ENCODE peak calls at places on chromosomes 3 and 15, in nine cellular contexts. E is stimulated activated CD4-positive, alpha-beta T cell treated with anti-CD3 and anti-CD28 coated beads, Interleukin-2, amount 100 ng/mL, for 48 hours; G is astrocyte of the spinal cord; D is lower lobe of right lung; Q is NCI-H526 treated with DMSO at 0.1 percent for 48 hours; H is NK-92 treated with Interleukin-12 subunit alpha and Interleukin-12 subunit beta, amount 100 ng/mL, for 24 hours; X is T follicular helper cell; C is stimulated activated naive CD8-positive, alpha-beta T cell treated with anti-CD3 and anti-CD28 coated beads, Interleukin-15, Interleukin-2, amounts not matched to agents 100 U/mL and 50 U/mL, for 24 hours; N is stomach. P is an unnamed sample.

GRCh38 chr3:123692041-123692440 is 107.2 kb upstream of the HACD2 start:
- DNase-seq in E (no peak), G (no peak), D (no peak), Q (no peak), H (no peak), X (no peak), C (no peak), N (no peak), P (no peak)

GRCh38 chr3:163779396-163780344 is 1298.6 kb downstream of the SI start:
- DNase-seq in E (no peak), G (no peak), D (no peak), Q (no peak), H (no peak), X (no peak), C (no peak), N (no peak), P (no peak)

GRCh38 chr15:52717924-52718323 is 38.7 kb upstream of the ATOSA start:
- DNase-seq in E (no peak), G (no peak), D (no peak), Q (no peak), H (no peak), X (no peak), C (no peak), N (no peak), P (no peak)

GRCh38 chr3:142523921-142524566 is 54.5 kb downstream of the ATR start:
- DNase-seq in E (no peak), G (no peak), D (no peak), Q (no peak), H (no peak), X (no peak), C (no peak), N (no peak), P (peak)

GRCh38 chr15:29978411-29979382 is 104.1 kb upstream of the GOLGA8J start:
- DNase-seq in E (no peak), G (peak), D (no peak), Q (no peak), H (no peak), X (no peak), C (no peak), N (no peak), P (no peak)

GRCh38 chr3:44894485-44894884 is 20.1 kb downstream of the TGM4 start:
- DNase-seq in E (no peak), G (no peak), D (no peak), Q (no peak), H (no peak), X (no peak), C (no peak), N (no peak), P (no peak)

GRCh38 chr15:53193149-53193548 is 403.0 kb upstream of the ONECUT1 start:
- DNase-seq in E (no peak), G (peak), D (no peak), Q (no peak), H (no peak), X (no peak), C (no peak), N (no peak), P (no peak)

GRCh38 chr3:3578723-3579122 is 220.5 kb upstream of the LRRN1 start:
- DNase-seq in E (no peak), G (no peak), D (no peak), Q (no peak), H (peak), X (no peak), C (no peak), N (no peak), P (no peak)

GRCh38 chr3:151091685-151092352 is 6.4 kb downstream of the MED12L start:
- DNase-seq in E (no peak), G (peak), D (no peak), Q (peak), H (no peak), X (no peak), C (no peak), N (no peak), P (no peak)

GRCh38 chr3:39108309-39108708 is 829 bp downstream of the TTC21A start:
- DNase-seq in E (no peak), G (no peak), D (no peak), Q (no peak), H (peak), X (no peak), C (no peak), N (no peak), P (no peak)

GRCh38 chr3:152403632-152404066 is 134.9 kb downstream of the MBNL1 start:
- DNase-seq in E (no peak), G (no peak), D (peak), Q (no peak), H (no peak), X (no peak), C (no peak), N (peak), P (no peak)

GRCh38 chr3:33557829-33558228 is 117.6 kb upstream of the UBP1 start:
- DNase-seq in E (no peak), G (no peak), D (no peak), Q (no peak), H (no peak), X (no peak), C (no peak), N (no peak), P (no peak)

GRCh38 chr3:45194791-45195190 is 31.3 kb downstream of the TMEM158 start:
- DNase-seq in E (no peak), G (no peak), D (no peak), Q (no peak), H (no peak), X (no peak), C (no peak), N (no peak), P (no peak)

GRCh38 chr15:79965836-79966630 is 5.0 kb downstream of the BCL2A1 start:
- DNase-seq in E (no peak), G (no peak), D (no peak), Q (no peak), H (no peak), X (no peak), C (no peak), N (no peak), P (no peak)

GRCh38 chr15:69314174-69314573 is 15.5 kb downstream of the PAQR5 start:
- DNase-seq in E (no peak), G (no peak), D (no peak), Q (no peak), H (no peak), X (no peak), C (no peak), N (no peak), P (no peak)

GRCh38 chr3:128591728-128592426 is 58.7 kb downstream of the RPN1 start:
- DNase-seq in E (no peak), G (no peak), D (no peak), Q (no peak), H (no peak), X (no peak), C (peak), N (no peak), P (no peak)

GRCh38 chr15:90479656-90480055 is 50.1 kb upstream of the CRTC3 start:
- DNase-seq in E (no peak), G (peak), D (no peak), Q (no peak), H (no peak), X (no peak), C (no peak), N (peak), P (peak)

GRCh38 chr3:193789455-193789854 is 196.4 kb downstream of the OPA1 start:
- DNase-seq in E (no peak), G (no peak), D (no peak), Q (no peak), H (no peak), X (no peak), C (no peak), N (no peak), P (no peak)

GRCh38 chr3:179832333-179832854 is 179.6 kb downstream of the USP13 start:
- DNase-seq in E (no peak), G (no peak), D (no peak), Q (no peak), H (no peak), X (no peak), C (no peak), N (no peak), P (no peak)

GRCh38 chr3:111151438-111151837 is 79.8 kb downstream of the NECTIN3 start:
- DNase-seq in E (no peak), G (peak), D (no peak), Q (no peak), H (no peak), X (no peak), C (no peak), N (no peak), P (peak)

GRCh38 chr15:98035577-98036010 is 75.1 kb downstream of the ARRDC4 start:
- DNase-seq in E (no peak), G (no peak), D (no peak), Q (no peak), H (no peak), X (no peak), C (no peak), N (no peak), P (no peak)

GRCh38 chr3:49649576-49649975 is 24.6 kb upstream of the APEH start:
- DNase-seq in E (no peak), G (no peak), D (no peak), Q (no peak), H (no peak), X (no peak), C (no peak), N (no peak), P (no peak)

GRCh38 chr3:44477312-44478030 is at the start of gene ZNF445:
- DNase-seq in E (peak), G (peak), D (peak), Q (peak), H (peak), X (peak), C (peak), N (peak), P (peak)

GRCh38 chr3:117441851-117442250 is 732.3 kb downstream of the TUSC7 start:
- DNase-seq in E (no peak), G (no peak), D (no peak), Q (no peak), H (no peak), X (no peak), C (no peak), N (no peak), P (no peak)